ENCODE peak calls at places on chromosomes 5 and 9, in seven cellular contexts. One of them, this sample, is unnamed.

GRCh38 chr9:20355022-20355421 is 267.3 kb downstream of the MLLT3 start:
- DNase-seq in aorta: no peak
- DNase-seq in suprapubic skin: no peak
- DNase-seq in colonic mucosa: no peak
- DNase-seq in HCT116: no peak
- DNase-seq in tibial nerve: no peak
- DNase-seq in GM23338: no peak
- DNase-seq in this sample: no peak

GRCh38 chr9:16132513-16132912 is 579.7 kb downstream of the CCDC171 start:
- DNase-seq in HCT116: no peak
- DNase-seq in aorta: no peak
- DNase-seq in colonic mucosa: no peak
- DNase-seq in suprapubic skin: no peak
- DNase-seq in tibial nerve: no peak
- DNase-seq in GM23338: no peak
- DNase-seq in this sample: no peak

GRCh38 chr9:128404579-128404978 is 16.1 kb upstream of the CERCAM start:
- DNase-seq in aorta: no peak
- DNase-seq in tibial nerve: no peak
- DNase-seq in suprapubic skin: no peak
- DNase-seq in colonic mucosa: no peak
- DNase-seq in GM23338: no peak
- DNase-seq in HCT116: no peak
- DNase-seq in this sample: no peak

GRCh38 chr9:127066775-127067111 is 55.7 kb downstream of the ANGPTL2 start:
- DNase-seq in GM23338: no peak
- DNase-seq in suprapubic skin: no peak
- DNase-seq in tibial nerve: no peak
- DNase-seq in aorta: no peak
- DNase-seq in HCT116: no peak
- DNase-seq in colonic mucosa: no peak
- DNase-seq in this sample: no peak

GRCh38 chr9:136686534-136686793 is 793 bp downstream of the AGPAT2 start:
- DNase-seq in suprapubic skin: no peak
- DNase-seq in tibial nerve: no peak
- DNase-seq in aorta: no peak
- DNase-seq in GM23338: no peak
- DNase-seq in colonic mucosa: no peak
- DNase-seq in HCT116: no peak
- DNase-seq in this sample: no peak

GRCh38 chr9:112868956-112869594 is 21.6 kb downstream of the SLC46A2 start:
- DNase-seq in suprapubic skin: no peak
- DNase-seq in HCT116: no peak
- DNase-seq in colonic mucosa: no peak
- DNase-seq in aorta: peak
- DNase-seq in tibial nerve: no peak
- DNase-seq in GM23338: no peak
- DNase-seq in this sample: no peak

GRCh38 chr5:11146171-11146570 is 385.1 kb upstream of the DAP start:
- DNase-seq in tibial nerve: no peak
- DNase-seq in suprapubic skin: no peak
- DNase-seq in GM23338: no peak
- DNase-seq in HCT116: no peak
- DNase-seq in aorta: no peak
- DNase-seq in colonic mucosa: no peak
- DNase-seq in this sample: no peak

GRCh38 chr9:81804306-81804705 is 115.0 kb upstream of the TLE1 start:
- DNase-seq in tibial nerve: no peak
- DNase-seq in suprapubic skin: no peak
- DNase-seq in HCT116: no peak
- DNase-seq in GM23338: no peak
- DNase-seq in aorta: no peak
- DNase-seq in colonic mucosa: no peak
- DNase-seq in this sample: no peak

GRCh38 chr5:150255659-150256415 is 33.7 kb downstream of the CAMK2A start:
- DNase-seq in GM23338: no peak
- DNase-seq in HCT116: no peak
- DNase-seq in aorta: no peak
- DNase-seq in colonic mucosa: no peak
- DNase-seq in tibial nerve: no peak
- DNase-seq in suprapubic skin: no peak
- DNase-seq in this sample: no peak

GRCh38 chr5:120258123-120258522 is 206.0 kb upstream of the PRR16 start:
- DNase-seq in GM23338: no peak
- DNase-seq in suprapubic skin: no peak
- DNase-seq in tibial nerve: no peak
- DNase-seq in HCT116: no peak
- DNase-seq in colonic mucosa: no peak
- DNase-seq in aorta: no peak
- DNase-seq in this sample: no peak

GRCh38 chr9:89455356-89455824 is 42.5 kb downstream of the SEMA4D start:
- DNase-seq in colonic mucosa: no peak
- DNase-seq in GM23338: no peak
- DNase-seq in HCT116: no peak
- DNase-seq in aorta: no peak
- DNase-seq in tibial nerve: no peak
- DNase-seq in suprapubic skin: no peak
- DNase-seq in this sample: no peak

GRCh38 chr9:137972988-137973470 is 95.4 kb downstream of the CACNA1B start:
- DNase-seq in HCT116: no peak
- DNase-seq in aorta: no peak
- DNase-seq in tibial nerve: no peak
- DNase-seq in suprapubic skin: peak
- DNase-seq in GM23338: no peak
- DNase-seq in colonic mucosa: no peak
- DNase-seq in this sample: no peak

GRCh38 chr5:110751902-110752762 is 13.3 kb downstream of the SLC25A46 start:
- DNase-seq in aorta: no peak
- DNase-seq in suprapubic skin: no peak
- DNase-seq in GM23338: peak
- DNase-seq in tibial nerve: no peak
- DNase-seq in colonic mucosa: no peak
- DNase-seq in HCT116: no peak
- DNase-seq in this sample: no peak

GRCh38 chr5:113204525-113205161 is 228.0 kb downstream of the DCP2 start:
- DNase-seq in colonic mucosa: peak
- DNase-seq in HCT116: no peak
- DNase-seq in tibial nerve: peak
- DNase-seq in suprapubic skin: peak
- DNase-seq in aorta: no peak
- DNase-seq in GM23338: no peak
- DNase-seq in this sample: no peak

GRCh38 chr5:135973323-135974018 is 18.7 kb upstream of the LECT2 start:
- DNase-seq in tibial nerve: no peak
- DNase-seq in HCT116: no peak
- DNase-seq in suprapubic skin: no peak
- DNase-seq in colonic mucosa: no peak
- DNase-seq in aorta: no peak
- DNase-seq in GM23338: no peak
- DNase-seq in this sample: no peak

GRCh38 chr5:59187772-59188347 is 605.0 kb downstream of the RAB3C start:
- DNase-seq in GM23338: peak
- DNase-seq in suprapubic skin: no peak
- DNase-seq in colonic mucosa: no peak
- DNase-seq in tibial nerve: no peak
- DNase-seq in HCT116: no peak
- DNase-seq in aorta: no peak
- DNase-seq in this sample: no peak

GRCh38 chr9:3332802-3333201 is 193.0 kb downstream of the RFX3 start:
- DNase-seq in colonic mucosa: no peak
- DNase-seq in GM23338: no peak
- DNase-seq in HCT116: no peak
- DNase-seq in suprapubic skin: no peak
- DNase-seq in tibial nerve: no peak
- DNase-seq in aorta: no peak
- DNase-seq in this sample: no peak

GRCh38 chr9:133995012-133995896 is 3.1 kb upstream of the VAV2 start:
- DNase-seq in GM23338: peak
- DNase-seq in suprapubic skin: no peak
- DNase-seq in aorta: peak
- DNase-seq in tibial nerve: no peak
- DNase-seq in HCT116: peak
- DNase-seq in colonic mucosa: no peak
- DNase-seq in this sample: no peak

GRCh38 chr5:52776116-52776515 is 11.6 kb upstream of the ITGA1 start:
- DNase-seq in suprapubic skin: no peak
- DNase-seq in aorta: no peak
- DNase-seq in GM23338: no peak
- DNase-seq in HCT116: no peak
- DNase-seq in colonic mucosa: no peak
- DNase-seq in tibial nerve: no peak
- DNase-seq in this sample: no peak

GRCh38 chr9:133742251-133742650 is 4.1 kb upstream of the SARDH start:
- DNase-seq in colonic mucosa: no peak
- DNase-seq in GM23338: no peak
- DNase-seq in HCT116: no peak
- DNase-seq in aorta: no peak
- DNase-seq in tibial nerve: no peak
- DNase-seq in suprapubic skin: no peak
- DNase-seq in this sample: no peak

GRCh38 chr9:4662108-4662988 is at the start of gene PLPP6:
- DNase-seq in suprapubic skin: peak
- DNase-seq in colonic mucosa: peak
- DNase-seq in tibial nerve: peak
- DNase-seq in aorta: peak
- DNase-seq in GM23338: peak
- DNase-seq in HCT116: peak
- DNase-seq in this sample: peak

GRCh38 chr5:39449572-39449971 is 24.8 kb upstream of the DAB2 start:
- DNase-seq in suprapubic skin: no peak
- DNase-seq in HCT116: no peak
- DNase-seq in tibial nerve: no peak
- DNase-seq in aorta: no peak
- DNase-seq in colonic mucosa: no peak
- DNase-seq in GM23338: no peak
- DNase-seq in this sample: no peak

GRCh38 chr9:81431662-81432061 is 257.7 kb downstream of the TLE1 start:
- DNase-seq in colonic mucosa: no peak
- DNase-seq in suprapubic skin: no peak
- DNase-seq in aorta: no peak
- DNase-seq in tibial nerve: no peak
- DNase-seq in HCT116: no peak
- DNase-seq in GM23338: no peak
- DNase-seq in this sample: no peak

GRCh38 chr5:39426136-39426535 is 1.4 kb upstream of the DAB2 start:
- DNase-seq in HCT116: no peak
- DNase-seq in aorta: no peak
- DNase-seq in tibial nerve: no peak
- DNase-seq in suprapubic skin: no peak
- DNase-seq in GM23338: no peak
- DNase-seq in colonic mucosa: peak
- DNase-seq in this sample: no peak

GRCh38 chr5:177288191-177288590 is 15.3 kb downstream of the RAB24 start:
- DNase-seq in aorta: no peak
- DNase-seq in GM23338: no peak
- DNase-seq in tibial nerve: no peak
- DNase-seq in HCT116: no peak
- DNase-seq in suprapubic skin: no peak
- DNase-seq in colonic mucosa: no peak
- DNase-seq in this sample: no peak

GRCh38 chr5:177291735-177292134 is 11.8 kb downstream of the RAB24 start:
- DNase-seq in suprapubic skin: no peak
- DNase-seq in GM23338: no peak
- DNase-seq in HCT116: no peak
- DNase-seq in tibial nerve: no peak
- DNase-seq in aorta: no peak
- DNase-seq in colonic mucosa: no peak
- DNase-seq in this sample: no peak

GRCh38 chr5:177293819-177294581 is 9.5 kb downstream of the RAB24 start:
- DNase-seq in GM23338: no peak
- DNase-seq in HCT116: no peak
- DNase-seq in colonic mucosa: no peak
- DNase-seq in tibial nerve: no peak
- DNase-seq in aorta: no peak
- DNase-seq in suprapubic skin: no peak
- DNase-seq in this sample: no peak

GRCh38 chr5:177294632-177295031 is 8.9 kb downstream of the RAB24 start:
- DNase-seq in HCT116: no peak
- DNase-seq in aorta: no peak
- DNase-seq in tibial nerve: no peak
- DNase-seq in colonic mucosa: no peak
- DNase-seq in GM23338: no peak
- DNase-seq in suprapubic skin: no peak
- DNase-seq in this sample: no peak

GRCh38 chr5:177290816-177291596 is 12.5 kb downstream of the RAB24 start:
- DNase-seq in aorta: no peak
- DNase-seq in HCT116: no peak
- DNase-seq in colonic mucosa: no peak
- DNase-seq in suprapubic skin: no peak
- DNase-seq in GM23338: no peak
- DNase-seq in tibial nerve: no peak
- DNase-seq in this sample: no peak
- H3K27ac ChIP-seq in aorta: no peak
- H3K27ac ChIP-seq in HCT116: no peak
- H3K27ac ChIP-seq in colonic mucosa: no peak
- H3K27ac ChIP-seq in suprapubic skin: no peak
- H3K27ac ChIP-seq in GM23338: no peak
- H3K27ac ChIP-seq in tibial nerve: no peak
- H3K27ac ChIP-seq in this sample: no peak

GRCh38 chr5:151661968-151662732 is 24.6 kb downstream of the SPARC start:
- DNase-seq in tibial nerve: no peak
- DNase-seq in GM23338: no peak
- DNase-seq in colonic mucosa: no peak
- DNase-seq in suprapubic skin: no peak
- DNase-seq in HCT116: no peak
- DNase-seq in aorta: no peak
- DNase-seq in this sample: no peak
- H3K27ac ChIP-seq in tibial nerve: no peak
- H3K27ac ChIP-seq in GM23338: no peak
- H3K27ac ChIP-seq in colonic mucosa: no peak
- H3K27ac ChIP-seq in suprapubic skin: peak
- H3K27ac ChIP-seq in HCT116: no peak
- H3K27ac ChIP-seq in aorta: peak
- H3K27ac ChIP-seq in this sample: no peak

DNA sequence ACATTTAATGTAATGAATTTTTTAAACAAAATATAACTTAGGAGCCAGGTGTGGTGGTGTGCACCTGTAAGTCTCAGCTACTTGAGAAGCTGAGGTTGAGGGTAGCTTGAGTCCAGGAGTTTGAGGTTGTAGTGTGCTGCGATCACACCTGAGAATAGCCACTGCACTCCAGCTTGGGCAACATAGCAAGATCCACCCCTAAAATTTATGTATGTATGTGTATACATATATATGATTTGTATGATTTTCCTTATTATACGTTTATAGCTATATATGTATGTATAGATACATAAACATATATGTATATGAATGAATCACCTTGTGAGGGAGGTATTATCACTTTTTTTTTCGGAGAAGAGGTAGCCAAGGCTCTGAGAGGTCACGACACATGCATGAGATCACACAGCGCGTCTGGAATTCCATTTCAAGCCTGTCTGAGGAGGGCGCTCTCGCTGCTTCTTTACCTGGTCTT is 598 bp upstream of the CCNI2 start:
- DNase-seq in HCT116: peak
- DNase-seq in suprapubic skin: no peak
- DNase-seq in GM23338: peak
- DNase-seq in tibial nerve: no peak
- DNase-seq in aorta: no peak
- DNase-seq in colonic mucosa: peak
- DNase-seq in this sample: no peak
- H3K27ac ChIP-seq in HCT116: peak
- H3K27ac ChIP-seq in suprapubic skin: no peak
- H3K27ac ChIP-seq in GM23338: no peak
- H3K27ac ChIP-seq in tibial nerve: peak
- H3K27ac ChIP-seq in aorta: no peak
- H3K27ac ChIP-seq in colonic mucosa: peak
- H3K27ac ChIP-seq in this sample: peak

GRCh38 chr5:33300209-33300742 is 140.5 kb upstream of the TARS1 start:
- DNase-seq in colonic mucosa: no peak
- DNase-seq in tibial nerve: no peak
- DNase-seq in GM23338: no peak
- DNase-seq in HCT116: no peak
- DNase-seq in aorta: no peak
- DNase-seq in suprapubic skin: no peak
- DNase-seq in this sample: no peak
- H3K27ac ChIP-seq in colonic mucosa: no peak
- H3K27ac ChIP-seq in tibial nerve: no peak
- H3K27ac ChIP-seq in GM23338: no peak
- H3K27ac ChIP-seq in HCT116: no peak
- H3K27ac ChIP-seq in aorta: no peak
- H3K27ac ChIP-seq in suprapubic skin: no peak
- H3K27ac ChIP-seq in this sample: no peak

This sample was measured in caudate nucleus.